ENCODE peak calls at places on chromosomes 1 and 21, in six cellular contexts. G, T, Y, V, C and J are unnamed samples.

GRCh38 chr1:214492405-214493075 is 58.9 kb downstream of the PTPN14 start:
- DNase-seq in G (no peak), T (no peak), V (no peak), Y (no peak), C (no peak), J (no peak)

GRCh38 chr1:95852483-95853070 is 618.6 kb downstream of the RWDD3 start:
- DNase-seq in T (no peak), Y (no peak), V (no peak), G (no peak), C (no peak), J (no peak)

GRCh38 chr1:224182057-224182865 is 779 bp upstream of the DEGS1 start:
- DNase-seq in G (no peak), T (no peak), C (no peak), V (no peak), Y (peak), J (peak)

GRCh38 chr1:66596191-66596590 is 62.2 kb downstream of the SGIP1 start:
- DNase-seq in G (no peak), V (no peak), C (no peak), T (no peak), Y (no peak), J (no peak)

GRCh38 chr1:224096773-224097172 is 17.1 kb upstream of the FBXO28 start:
- DNase-seq in G (no peak), T (no peak), V (no peak), Y (no peak), C (no peak), J (no peak)

GRCh38 chr1:223811634-223812101 is 34.1 kb downstream of the TP53BP2 start:
- DNase-seq in Y (peak), T (no peak), G (no peak), C (no peak), V (peak), J (no peak)

GRCh38 chr1:33876970-33877680 is 13.2 kb downstream of the HMGB4 start:
- DNase-seq in T (peak), C (no peak), G (no peak), Y (peak), V (no peak), J (no peak)

GRCh38 chr1:171438441-171438840 is 46.9 kb upstream of the PRRC2C start:
- DNase-seq in G (no peak), Y (peak), T (peak), V (peak), C (peak), J (no peak)

GRCh38 chr21:14916676-14917141 is 148.1 kb downstream of the NRIP1 start:
- DNase-seq in T (no peak), Y (peak), C (no peak), V (no peak), G (no peak), J (no peak)

GRCh38 chr1:6603851-6604558 is 1.3 kb upstream of the KLHL21 start:
- DNase-seq in V (peak), T (peak), Y (peak), G (peak), C (peak), J (no peak)

GRCh38 chr1:246302671-246303317 is 204.3 kb downstream of the SMYD3 start:
- DNase-seq in V (no peak), T (no peak), Y (peak), G (peak), C (no peak), J (no peak)

GRCh38 chr1:155241069-155241679 is 14.1 kb downstream of the ENTREP3 start:
- DNase-seq in G (peak), Y (peak), C (peak), V (peak), T (no peak), J (peak)

GRCh38 chr1:2052096-2052569 is 1.9 kb downstream of the PRKCZ start:
- DNase-seq in Y (no peak), T (no peak), V (no peak), G (no peak), C (no peak), J (no peak)

GRCh38 chr21:25133939-25134338 is 473.3 kb downstream of the MRPL39 start:
- DNase-seq in G (no peak), C (peak), T (no peak), Y (no peak), V (no peak), J (no peak)

GRCh38 chr1:39061951-39062350 is 35.8 kb downstream of the NDUFS5 start:
- DNase-seq in C (no peak), G (no peak), V (peak), Y (no peak), T (no peak), J (no peak)

GRCh38 chr1:38061883-38062328 is 15.3 kb upstream of the POU3F1 start:
- DNase-seq in V (no peak), Y (no peak), T (no peak), C (no peak), G (no peak), J (no peak)

GRCh38 chr1:177650947-177651346 is 318.9 kb downstream of the SEC16B start:
- DNase-seq in G (no peak), C (no peak), V (no peak), Y (no peak), T (no peak), J (no peak)

GRCh38 chr21:44259082-44259705 is 2.5 kb downstream of the DNMT3L start:
- DNase-seq in G (no peak), V (no peak), C (peak), Y (no peak), T (no peak), J (no peak)

GRCh38 chr1:242745079-242745478 is 220.6 kb upstream of the PLD5 start:
- DNase-seq in V (no peak), G (no peak), T (no peak), Y (no peak), C (no peak), J (no peak)

GRCh38 chr1:98053471-98054366 is 132.9 kb upstream of the DPYD start:
- DNase-seq in Y (peak), V (peak), C (peak), G (peak), T (peak), J (peak)

GRCh38 chr21:43866233-43866632 is 1.2 kb downstream of the AGPAT3 start:
- DNase-seq in G (peak), Y (peak), T (peak), C (no peak), V (no peak), J (no peak)

GRCh38 chr21:41465176-41465781 is 39.2 kb downstream of the MX1 start:
- DNase-seq in C (no peak), V (no peak), Y (no peak), T (no peak), G (no peak), J (no peak)

GRCh38 chr1:165481820-165482532 is 37.0 kb upstream of the RXRG start:
- DNase-seq in V (peak), T (no peak), C (peak), Y (peak), G (no peak), J (no peak)

GRCh38 chr1:12424150-12424549 is 193.9 kb downstream of the DHRS3 start:
- DNase-seq in C (no peak), Y (no peak), G (no peak), V (peak), T (no peak), J (no peak)

GRCh38 chr1:32339363-32339978 is 3.4 kb upstream of the MARCKSL1 start:
- DNase-seq in V (no peak), T (no peak), G (no peak), C (no peak), Y (peak), J (no peak)

GRCh38 chr1:78333426-78334012 is 157.3 kb upstream of the PTGFR start:
- DNase-seq in C (no peak), T (no peak), G (peak), Y (peak), V (peak), J (peak)

GRCh38 chr1:24071941-24072340 is 40.0 kb downstream of the MYOM3 start:
- DNase-seq in Y (no peak), V (no peak), G (no peak), T (no peak), C (no peak), J (no peak)

GRCh38 chr1:183472488-183473285 is at the start of gene SMG7:
- DNase-seq in Y (no peak), C (peak), T (peak), G (peak), V (no peak), J (peak)

DNA sequence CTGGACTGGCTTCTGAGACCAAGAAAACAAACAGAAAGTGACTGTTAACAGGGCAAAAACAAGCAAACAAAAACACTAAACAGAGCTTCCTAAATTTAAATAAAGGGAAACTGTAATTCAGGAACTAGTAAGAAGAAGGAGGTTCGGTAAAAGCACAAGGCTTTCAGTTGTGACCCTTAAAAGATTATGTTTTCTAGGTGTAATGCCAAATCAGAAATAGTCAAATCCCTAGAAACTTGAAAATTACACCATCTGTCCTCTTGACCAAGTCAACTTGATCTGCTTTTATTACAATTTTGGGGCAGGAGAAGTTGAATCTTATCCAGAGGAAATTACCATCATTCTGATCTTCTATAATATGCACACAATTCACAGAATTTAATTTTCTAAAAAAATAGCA is 754.0 kb upstream of the ADGRL4 start:
- DNase-seq in G (no peak), V (no peak), Y (no peak), C (no peak), T (no peak), J (no peak)
- H3K4me3 ChIP-seq in G (no peak), V (no peak), Y (no peak), C (no peak), T (no peak), J (no peak)

GRCh38 chr1:61386323-61386722 is 304.0 kb downstream of the NFIA start:
- DNase-seq in G (no peak), T (no peak), V (no peak), C (no peak), Y (no peak), J (no peak)
- H3K4me3 ChIP-seq in G (no peak), T (no peak), V (no peak), C (no peak), Y (no peak), J (no peak)

GRCh38 chr1:36845802-36846201 is 188.5 kb downstream of the GRIK3 start:
- DNase-seq in T (no peak), G (no peak), C (no peak), V (no peak), Y (no peak), J (no peak)
- H3K4me3 ChIP-seq in T (no peak), G (no peak), C (no peak), V (no peak), Y (no peak), J (no peak)

GRCh38 chr1:178931843-178932551 is 61.1 kb upstream of the ANGPTL1 start:
- DNase-seq in G (no peak), T (peak), Y (no peak), V (no peak), C (no peak), J (no peak)

GRCh38 chr1:178933709-178934573 is 63.1 kb upstream of the ANGPTL1 start:
- DNase-seq in G (no peak), T (no peak), Y (no peak), C (no peak), V (no peak), J (no peak)

GRCh38 chr1:178934574-178934945 is 63.7 kb upstream of the ANGPTL1 start:
- DNase-seq in T (no peak), C (no peak), Y (no peak), V (no peak), G (no peak), J (no peak)

GRCh38 chr1:178932966-178933603 is 62.2 kb upstream of the ANGPTL1 start:
- DNase-seq in T (no peak), G (no peak), Y (no peak), C (no peak), V (no peak), J (no peak)

GRCh38 chr1:178932552-178932906 is 61.7 kb upstream of the ANGPTL1 start:
- DNase-seq in T (no peak), G (no peak), Y (no peak), V (no peak), C (no peak), J (no peak)
- H3K4me3 ChIP-seq in T (no peak), G (no peak), Y (no peak), V (no peak), C (no peak), J (no peak)

DNA sequence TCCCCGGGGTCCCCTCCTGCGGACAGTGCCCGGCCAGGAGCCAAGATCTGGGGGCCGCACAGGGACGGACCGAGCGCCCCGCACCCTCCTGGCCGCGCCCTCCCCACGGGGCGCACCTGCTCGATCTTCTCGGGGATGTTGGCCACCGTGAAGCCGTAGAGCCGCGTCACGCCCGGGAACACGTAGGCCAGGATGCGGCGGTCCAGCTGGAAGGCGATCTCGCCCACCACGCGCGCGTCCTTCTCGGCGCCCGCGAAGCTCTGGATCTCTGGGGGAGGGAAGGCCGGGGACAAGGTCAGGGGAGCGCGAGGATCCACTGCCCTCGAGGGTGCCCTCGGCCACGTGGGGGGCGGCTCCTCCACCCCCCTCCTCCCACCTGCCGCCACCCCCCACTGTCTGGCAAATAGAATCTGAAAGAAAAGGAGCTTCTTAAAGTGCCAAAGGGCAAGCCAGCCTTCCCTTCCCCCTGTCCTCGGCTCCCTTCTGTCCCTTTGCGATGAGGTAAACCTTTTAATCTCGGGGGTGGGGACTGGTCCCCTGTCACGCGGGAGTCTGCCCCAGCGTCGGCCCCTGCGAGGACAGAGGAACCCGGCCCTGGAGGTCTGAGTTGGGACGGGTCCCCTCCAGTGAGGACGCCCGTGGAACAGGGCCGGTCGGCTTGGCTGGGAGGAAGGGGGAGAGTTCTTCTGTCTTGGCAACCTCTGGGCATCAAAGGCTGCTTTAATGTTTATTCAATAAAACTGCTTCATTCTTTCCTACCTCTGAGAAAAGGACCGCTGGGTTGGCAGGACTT is 6.6 kb upstream of the FTCD start:
- DNase-seq in Y (no peak), C (no peak), T (no peak), V (no peak), G (peak), J (peak)
- H3K4me3 ChIP-seq in Y (no peak), C (no peak), T (no peak), V (no peak), G (no peak), J (no peak)

GRCh38 chr1:46545784-46546183 is 5.7 kb downstream of the KNCN start:
- DNase-seq in Y (no peak), V (no peak), C (no peak), T (no peak), G (no peak), J (no peak)

GRCh38 chr1:46543761-46544560 is 7.5 kb downstream of the KNCN start:
- DNase-seq in G (peak), C (no peak), Y (no peak), V (no peak), T (no peak), J (no peak)

GRCh38 chr1:46543382-46543760 is 8.1 kb downstream of the KNCN start:
- DNase-seq in G (no peak), V (no peak), Y (no peak), C (no peak), T (no peak), J (no peak)

GRCh38 chr1:46546210-46546609 is 5.2 kb downstream of the KNCN start:
- DNase-seq in C (no peak), V (no peak), Y (no peak), G (no peak), T (no peak), J (no peak)

DNA sequence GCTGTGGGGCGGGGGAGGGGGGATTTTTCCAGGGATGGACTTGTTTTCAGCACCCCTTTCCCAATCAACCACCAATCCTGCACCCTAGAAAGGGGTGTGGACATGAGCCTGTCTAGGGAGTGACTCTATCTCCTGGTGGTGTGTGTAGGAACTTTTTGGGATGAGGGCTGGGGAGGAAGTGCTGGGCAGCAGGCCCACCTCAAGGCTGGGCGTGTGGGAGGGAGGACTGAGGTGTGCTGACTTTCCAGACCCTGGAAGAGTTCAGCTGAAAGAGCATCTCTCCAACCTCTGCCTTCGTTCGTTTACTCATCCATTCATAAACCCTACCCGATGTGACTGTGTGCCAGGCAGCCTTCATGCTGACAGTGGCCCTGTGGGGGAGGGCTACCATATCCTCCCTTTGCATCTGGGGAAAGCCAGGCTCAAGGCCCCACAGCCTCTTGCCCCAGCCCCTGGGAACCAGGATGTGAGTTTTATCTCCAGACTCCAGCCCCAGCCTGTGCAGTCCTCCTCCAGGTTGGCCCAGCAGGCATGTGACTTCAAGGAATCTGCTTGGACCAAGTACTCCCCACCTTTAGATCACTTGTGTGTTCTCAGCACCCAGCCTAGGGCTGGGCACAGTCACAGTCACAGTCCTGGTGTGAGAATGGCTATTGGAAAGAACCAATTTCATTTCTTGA is 6.7 kb downstream of the KNCN start:
- DNase-seq in G (no peak), C (no peak), V (no peak), Y (no peak), T (no peak), J (no peak)
- H3K4me3 ChIP-seq in G (peak), C (no peak), V (no peak), Y (no peak), T (no peak), J (no peak)

GRCh38 chr21:46297311-46298082 is 11.4 kb downstream of the YBEY start:
- DNase-seq in T (peak), Y (no peak), G (no peak), C (no peak), V (peak), J (no peak)
- H3K4me3 ChIP-seq in T (peak), Y (peak), G (peak), C (no peak), V (peak), J (no peak)